ENCODE peak calls at places on chromosomes 2 and 18, in four cellular contexts. W, H, M and K are unnamed samples.

GRCh38 chr2:487495-488079 is 189.6 kb downstream of the TMEM18 start:
- DNase-seq in W (no peak), H (no peak), M (no peak), K (no peak)

GRCh38 chr2:227509824-227510619 is 38.1 kb downstream of the AGFG1 start:
- DNase-seq in W (no peak), H (peak; percentile 36), M (no peak), K (no peak)

GRCh38 chr2:159637988-159638501 is 21.7 kb upstream of the BAZ2B start:
- DNase-seq in W (peak; percentile 94), H (peak; percentile 99), M (no peak), K (no peak)

GRCh38 chr2:10009811-10010781 is 33.3 kb upstream of the KLF11 start:
- DNase-seq in W (no peak), H (peak; percentile 66), M (peak; percentile 99), K (peak; percentile 78)

GRCh38 chr2:115160523-115161521 is 718.4 kb downstream of the DPP10 start:
- DNase-seq in W (no peak), H (no peak), M (peak; percentile 71), K (peak; percentile 22)

GRCh38 chr2:88709117-88709739 is 17.8 kb downstream of the RPIA start:
- DNase-seq in W (peak; percentile 6), H (peak; percentile 4), M (no peak), K (no peak)

GRCh38 chr2:165371356-165371755 is 98.1 kb upstream of the CSRNP3 start:
- DNase-seq in W (no peak), H (no peak), M (no peak), K (no peak)

GRCh38 chr18:23528580-23529472 is 25.5 kb downstream of the RMC1 start:
- DNase-seq in W (no peak), H (peak; percentile 26), M (no peak), K (no peak)

GRCh38 chr18:33578371-33579146 is 540 bp downstream of the ASXL3 start:
- DNase-seq in W (no peak), H (peak; percentile 3), M (peak; percentile 32), K (peak; percentile 66)

GRCh38 chr2:207387172-207387571 is 142.6 kb upstream of the CREB1 start:
- DNase-seq in W (no peak), H (no peak), M (no peak), K (no peak)

GRCh38 chr2:27714851-27715291 is 51.2 kb downstream of the SLC4A1AP start:
- DNase-seq in W (no peak), H (no peak), M (no peak), K (no peak)

GRCh38 chr18:22191346-22191710 is 21.9 kb downstream of the GATA6 start:
- DNase-seq in W (no peak), H (no peak), M (no peak), K (no peak)

GRCh38 chr2:136151021-136151971 is 33.3 kb upstream of the CXCR4 start:
- DNase-seq in W (no peak), H (no peak), M (no peak), K (no peak)

GRCh38 chr2:127400897-127401756 is 13.4 kb upstream of the MAP3K2 start:
- DNase-seq in W (peak; percentile 64), H (peak; percentile 31), M (no peak), K (peak; percentile 56)

GRCh38 chr2:113700186-113700841 is 56.1 kb downstream of the SLC35F5 start:
- DNase-seq in W (no peak), H (no peak), M (no peak), K (no peak)

GRCh38 chr2:64698668-64699444 is 45.1 kb upstream of the SERTAD2 start:
- DNase-seq in W (peak; percentile 45), H (peak; percentile 96), M (no peak), K (no peak)

GRCh38 chr18:36392163-36392887 is 94.8 kb downstream of the FHOD3 start:
- DNase-seq in W (peak; percentile 40), H (peak; percentile 49), M (no peak), K (no peak)

GRCh38 chr2:63434597-63434996 is 153.7 kb downstream of the WDPCP start:
- DNase-seq in W (no peak), H (no peak), M (no peak), K (no peak)

GRCh38 chr2:9983413-9984216 is 32.1 kb downstream of the GRHL1 start:
- DNase-seq in W (no peak), H (peak; percentile 73), M (no peak), K (no peak)

GRCh38 chr18:58726671-58727070 is 55.4 kb downstream of the MALT1 start:
- DNase-seq in W (no peak), H (no peak), M (no peak), K (no peak)

GRCh38 chr18:64337018-64337417 is 188.1 kb upstream of the LINC00305 start:
- DNase-seq in W (no peak), H (no peak), M (no peak), K (no peak)

GRCh38 chr2:15704086-15704787 is 112.6 kb downstream of the DDX1 start:
- DNase-seq in W (no peak), H (no peak), M (no peak), K (no peak)

GRCh38 chr2:107585851-107586250 is 240.8 kb upstream of the RGPD4 start:
- DNase-seq in W (peak; percentile 46), H (peak; percentile 55), M (no peak), K (no peak)

GRCh38 chr2:182897137-182897536 is 30.7 kb upstream of the FRZB start:
- DNase-seq in W (peak; percentile 32), H (peak; percentile 71), M (no peak), K (no peak)

GRCh38 chr2:63741884-63742583 is 99.7 kb upstream of the UGP2 start:
- DNase-seq in W (peak; percentile 38), H (peak; percentile 46), M (no peak), K (no peak)

GRCh38 chr18:7954229-7954628 is 387.1 kb downstream of the PTPRM start:
- DNase-seq in W (peak; percentile 33), H (peak; percentile 44), M (no peak), K (no peak)

GRCh38 chr2:98500561-98500960 is 55.9 kb downstream of the INPP4A start:
- DNase-seq in W (no peak), H (no peak), M (no peak), K (no peak)

GRCh38 chr2:74554821-74555531 is 456 bp downstream of the DOK1 start:
- DNase-seq in W (peak; percentile 25), H (no peak), M (peak; percentile 70), K (peak; percentile 59)

GRCh38 chr18:48195782-48196181 is 213.4 kb downstream of the ZBTB7C start:
- DNase-seq in W (no peak), H (no peak), M (no peak), K (no peak)

GRCh38 chr2:43399515-43400245 is 173.3 kb upstream of the ZFP36L2 start:
- DNase-seq in W (no peak), H (peak; percentile 86), M (no peak), K (no peak)

GRCh38 chr2:161237397-161238263 is 70.6 kb upstream of the PSMD14 start:
- DNase-seq in W (no peak), H (peak; percentile 33), M (peak; percentile 41), K (peak; percentile 71)

DNA sequence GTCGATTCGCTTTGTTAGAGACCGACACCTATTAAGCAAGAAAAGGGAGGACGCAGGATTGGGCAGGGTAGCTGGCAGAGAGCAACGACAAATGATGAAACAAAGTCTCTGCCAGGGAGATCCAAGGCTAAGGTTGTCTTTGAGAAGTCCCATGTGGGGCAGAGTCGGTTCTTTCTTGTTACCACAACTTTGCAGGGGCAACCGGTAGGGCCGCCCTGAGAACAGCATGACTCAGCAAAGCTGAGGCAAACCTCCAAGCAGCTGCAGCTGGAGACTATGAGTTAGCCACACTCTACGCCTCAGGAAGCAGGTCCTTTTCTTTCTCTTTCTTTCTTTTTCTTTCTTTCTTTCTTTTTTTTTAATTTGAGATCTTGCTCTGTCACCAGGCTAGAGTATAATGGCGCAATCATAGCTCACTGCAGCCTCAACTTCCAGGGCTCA is 452.3 kb upstream of the ID2 start:
- DNase-seq in W (peak; percentile 56), H (peak; percentile 77), M (no peak), K (peak; percentile 27)
- H3K4me3 ChIP-seq in W (no peak overlapping the region), H (no peak overlapping the region), M (no peak overlapping the region), K (no peak overlapping the region)

GRCh38 chr2:100291152-100291970 is 30.9 kb downstream of the LONRF2 start:
- DNase-seq in W (peak; percentile 97), H (peak; percentile 100), M (peak; percentile 76), K (peak; percentile 95)
- TF ChIP-seq CTCF in W (peak; percentile 4), H (no peak), M (no peak), K (no peak)

GRCh38 chr18:10127721-10128120 is 213.9 kb downstream of the VAPA start:
- DNase-seq in W (no peak), H (no peak), M (no peak), K (no peak)
- H3K4me3 ChIP-seq in W (no peak overlapping the region), H (no peak overlapping the region), M (no peak overlapping the region), K (no peak overlapping the region)

GRCh38 chr2:164090533-164090932 is 354.7 kb upstream of the FIGN start:
- DNase-seq in W (no peak), H (no peak), M (no peak), K (no peak)
- TF ChIP-seq CTCF in W (no peak), H (no peak), M (no peak), K (no peak)

GRCh38 chr18:10265560-10266235 is 188.7 kb upstream of the APCDD1 start:
- DNase-seq in W (peak; percentile 7), H (peak; percentile 19), M (no peak), K (no peak)

GRCh38 chr18:10261315-10262276 is 192.8 kb upstream of the APCDD1 start:
- DNase-seq in W (peak; percentile 27), H (peak; percentile 18), M (no peak), K (no peak)

GRCh38 chr18:10266236-10266585 is 188.2 kb upstream of the APCDD1 start:
- DNase-seq in W (no peak), H (no peak), M (no peak), K (no peak)

GRCh38 chr18:10259934-10260333 is 194.5 kb upstream of the APCDD1 start:
- DNase-seq in W (no peak), H (peak; percentile 46), M (no peak), K (no peak)

GRCh38 chr18:10264260-10264659 is 190.2 kb upstream of the APCDD1 start:
- DNase-seq in W (no peak), H (no peak), M (no peak), K (no peak)
- H3K4me3 ChIP-seq in W (no peak overlapping the region), H (no peak overlapping the region), M (no peak overlapping the region), K (no peak overlapping the region)

DNA sequence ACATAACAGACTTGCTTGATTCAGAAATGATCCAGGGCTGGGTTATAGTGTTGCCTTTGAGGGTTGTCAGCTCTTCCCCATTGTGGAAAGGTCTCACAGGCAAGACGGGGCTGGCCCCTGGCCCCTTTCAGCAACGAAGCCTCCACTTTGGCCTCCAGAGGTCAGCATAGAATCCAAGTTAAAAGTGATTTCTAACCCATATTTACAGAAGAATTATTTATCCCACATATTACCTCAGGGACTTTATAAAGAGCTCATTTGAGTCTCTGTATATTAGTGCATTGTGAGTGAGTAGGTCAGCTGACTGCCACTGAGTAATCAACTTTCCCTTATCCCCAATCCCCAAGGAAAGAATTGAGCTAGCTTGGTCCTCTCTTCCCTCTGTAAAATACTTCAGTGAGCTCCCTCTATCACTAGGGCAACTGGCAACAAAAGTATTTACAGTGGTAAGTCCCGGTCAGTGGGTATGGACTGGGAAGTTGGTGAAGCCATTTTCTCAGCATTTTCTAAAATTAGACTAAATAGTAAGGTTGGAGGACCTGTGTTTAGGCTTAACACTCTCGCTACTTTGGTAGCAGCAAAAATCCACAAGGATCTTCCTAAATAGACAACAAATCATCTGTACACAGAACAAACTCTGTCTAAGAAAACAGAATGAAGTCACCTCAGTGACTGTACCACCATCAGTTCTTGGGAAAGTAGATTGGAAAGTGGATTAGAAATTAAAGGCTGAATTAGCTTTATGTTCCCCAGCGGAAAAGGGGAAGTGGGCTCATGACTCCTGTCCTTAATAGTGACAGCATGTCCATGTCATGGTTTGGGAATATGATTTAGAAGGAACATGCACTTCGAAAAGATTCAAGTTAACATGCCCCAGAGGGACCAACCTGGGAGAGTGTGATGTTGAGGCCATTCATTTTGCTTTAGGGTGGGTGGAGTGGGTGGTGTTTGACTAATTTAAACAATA is 171.0 kb upstream of the SIX3 start:
- DNase-seq in W (no peak), H (no peak), M (no peak), K (no peak)
- TF ChIP-seq CTCF in W (peak; percentile 8), H (no peak), M (no peak), K (no peak)